ENCODE peak calls at places on chromosomes 7 and 10, in nine cellular contexts. A, F, K, P, V, E, W, Q and O are unnamed samples.

GRCh38 chr7:121519548-121520521 is 123.7 kb upstream of the FAM3C start:
- DNase-seq in A (peak; percentile 30), F (no peak), K (no peak), P (no peak), V (peak; percentile 95), E (peak; percentile 19), W (no peak), Q (no peak), O (no peak)

GRCh38 chr10:61752111-61753011 is 89.6 kb downstream of the CABCOCO1 start:
- DNase-seq in A (no peak), F (no peak), K (peak; percentile 88), P (no peak), V (peak; percentile 39), E (no peak), W (no peak), Q (no peak), O (peak; percentile 1)

GRCh38 chr7:36668080-36668479 is 56.2 kb downstream of the AOAH start:
- DNase-seq in A (no peak), F (no peak), K (no peak), P (no peak), V (no peak), E (no peak), W (no peak), Q (no peak), O (no peak)

GRCh38 chr7:77442631-77443420 is 26.7 kb upstream of the GSAP start:
- DNase-seq in A (no peak), F (no peak), K (no peak), P (no peak), V (no peak), E (no peak), W (no peak), Q (no peak), O (no peak)

GRCh38 chr10:68837626-68838322 is 10.4 kb downstream of the STOX1 start:
- DNase-seq in A (no peak), F (no peak), K (no peak), P (no peak), V (no peak), E (no peak), W (no peak), Q (no peak), O (no peak)

GRCh38 chr7:103528152-103528551 is 82.1 kb upstream of the SLC26A5 start:
- DNase-seq in A (no peak), F (no peak), K (no peak), P (no peak), V (no peak), E (no peak), W (no peak), Q (no peak), O (no peak)

GRCh38 chr10:6409982-6410694 is 169.9 kb downstream of the PRKCQ start:
- DNase-seq in A (peak; percentile 34), F (no peak), K (peak; percentile 37), P (no peak), V (no peak), E (no peak), W (no peak), Q (no peak), O (no peak)

GRCh38 chr10:21516270-21517131 is 9.0 kb downstream of the SKIDA1 start:
- DNase-seq in A (peak; percentile 74), F (no peak), K (peak; percentile 70), P (peak; percentile 65), V (no peak), E (peak; percentile 62), W (peak; percentile 28), Q (peak; percentile 37), O (peak; percentile 67)

GRCh38 chr7:121020652-121021051 is 32.1 kb downstream of the CPED1 start:
- DNase-seq in A (no peak), F (no peak), K (no peak), P (no peak), V (peak; percentile 58), E (no peak), W (no peak), Q (no peak), O (no peak)

GRCh38 chr7:40747856-40748255 is 613.1 kb downstream of the SUGCT start:
- DNase-seq in A (no peak), F (no peak), K (no peak), P (no peak), V (peak; percentile 20), E (no peak), W (no peak), Q (no peak), O (no peak)

GRCh38 chr7:36686499-36686898 is 37.8 kb downstream of the AOAH start:
- DNase-seq in A (no peak), F (no peak), K (peak; percentile 25), P (no peak), V (no peak), E (no peak), W (no peak), Q (no peak), O (no peak)

GRCh38 chr10:110918269-110918632 is 729 bp downstream of the BBIP1 start:
- DNase-seq in A (peak; percentile 98), F (peak; percentile 76), K (no peak), P (no peak), V (peak; percentile 94), E (peak; percentile 97), W (peak; percentile 65), Q (no peak), O (no peak)

GRCh38 chr10:79116801-79117723 is 48.3 kb downstream of the ZMIZ1 start:
- DNase-seq in A (no peak), F (no peak), K (peak; percentile 43), P (no peak), V (no peak), E (peak; percentile 57), W (peak; percentile 19), Q (no peak), O (peak; percentile 44)

GRCh38 chr10:96585726-96586418 is 940 bp downstream of the TM9SF3 start:
- DNase-seq in A (no peak), F (no peak), K (peak; percentile 19), P (no peak), V (no peak), E (no peak), W (no peak), Q (no peak), O (peak; percentile 57)